ENCODE peak calls at places on chromosomes 4 and X, in ten cellular contexts. One of them, this sample, is unnamed.

GRCh38 chrX:18674417-18674787 is 2.5 kb upstream of the RS1 start:
- DNase-seq in prostate gland: no peak
- DNase-seq in heart right ventricle: peak; percentile 7
- DNase-seq in transverse colon: peak; percentile 25
- DNase-seq in fibroblast of lung: no peak
- DNase-seq in naive thymus-derived CD4-positive, alpha-beta T cell: peak; percentile 5
- DNase-seq in hepatocyte: peak; percentile 19
- DNase-seq in sigmoid colon: peak; percentile 66
- DNase-seq in aorta: no peak
- DNase-seq in ovary: peak; percentile 20
- DNase-seq in this sample: no peak

GRCh38 chrX:46912098-46912672 is at the start of gene JADE3:
- DNase-seq in transverse colon: peak; percentile 79
- DNase-seq in prostate gland: peak; percentile 66
- DNase-seq in aorta: peak; percentile 90
- DNase-seq in ovary: peak; percentile 70
- DNase-seq in fibroblast of lung: peak; percentile 75
- DNase-seq in naive thymus-derived CD4-positive, alpha-beta T cell: peak; percentile 8
- DNase-seq in hepatocyte: peak; percentile 83
- DNase-seq in sigmoid colon: peak; percentile 85
- DNase-seq in heart right ventricle: peak; percentile 73
- DNase-seq in this sample: peak; percentile 61

GRCh38 chr4:61638600-61638999 is 438.5 kb downstream of the ADGRL3 start:
- DNase-seq in transverse colon: no peak
- DNase-seq in fibroblast of lung: peak; percentile 69
- DNase-seq in aorta: no peak
- DNase-seq in ovary: no peak
- DNase-seq in hepatocyte: no peak
- DNase-seq in heart right ventricle: no peak
- DNase-seq in naive thymus-derived CD4-positive, alpha-beta T cell: no peak
- DNase-seq in sigmoid colon: no peak
- DNase-seq in prostate gland: no peak
- DNase-seq in this sample: no peak

GRCh38 chrX:19670321-19670750 is 155.0 kb upstream of the MAP3K15 start:
- DNase-seq in aorta: no peak
- DNase-seq in naive thymus-derived CD4-positive, alpha-beta T cell: no peak
- DNase-seq in transverse colon: no peak
- DNase-seq in hepatocyte: peak; percentile 8
- DNase-seq in ovary: no peak
- DNase-seq in heart right ventricle: no peak
- DNase-seq in prostate gland: no peak
- DNase-seq in fibroblast of lung: no peak
- DNase-seq in sigmoid colon: no peak
- DNase-seq in this sample: peak; percentile 56

GRCh38 chr4:133938061-133938460 is 263.5 kb downstream of the PABPC4L start:
- DNase-seq in heart right ventricle: no peak
- DNase-seq in fibroblast of lung: peak; percentile 4
- DNase-seq in ovary: no peak
- DNase-seq in naive thymus-derived CD4-positive, alpha-beta T cell: no peak
- DNase-seq in transverse colon: no peak
- DNase-seq in prostate gland: no peak
- DNase-seq in aorta: no peak
- DNase-seq in sigmoid colon: no peak
- DNase-seq in hepatocyte: no peak
- DNase-seq in this sample: no peak

GRCh38 chrX:140815868-140816267 is 106.3 kb downstream of the LINC00632 start:
- DNase-seq in naive thymus-derived CD4-positive, alpha-beta T cell: no peak
- DNase-seq in sigmoid colon: no peak
- DNase-seq in prostate gland: no peak
- DNase-seq in transverse colon: no peak
- DNase-seq in heart right ventricle: no peak
- DNase-seq in aorta: no peak
- DNase-seq in fibroblast of lung: peak; percentile 56
- DNase-seq in hepatocyte: peak; percentile 28
- DNase-seq in ovary: no peak
- DNase-seq in this sample: peak; percentile 20

GRCh38 chrX:151151668-151152267 is 24.6 kb upstream of the GPR50 start:
- DNase-seq in heart right ventricle: peak; percentile 6
- DNase-seq in aorta: no peak
- DNase-seq in naive thymus-derived CD4-positive, alpha-beta T cell: no peak
- DNase-seq in hepatocyte: peak; percentile 66
- DNase-seq in fibroblast of lung: peak; percentile 28
- DNase-seq in ovary: no peak
- DNase-seq in sigmoid colon: no peak
- DNase-seq in prostate gland: peak; percentile 15
- DNase-seq in transverse colon: peak; percentile 13
- DNase-seq in this sample: peak; percentile 62

GRCh38 chrX:123072686-123073385 is 111.2 kb upstream of the GRIA3 start:
- DNase-seq in sigmoid colon: no peak
- DNase-seq in fibroblast of lung: no peak
- DNase-seq in ovary: no peak
- DNase-seq in heart right ventricle: no peak
- DNase-seq in prostate gland: no peak
- DNase-seq in aorta: no peak
- DNase-seq in transverse colon: no peak
- DNase-seq in hepatocyte: no peak
- DNase-seq in naive thymus-derived CD4-positive, alpha-beta T cell: no peak
- DNase-seq in this sample: no peak

GRCh38 chr4:73904491-73904890 is 35.3 kb downstream of the CXCL1 start:
- DNase-seq in hepatocyte: no peak
- DNase-seq in fibroblast of lung: peak; percentile 74
- DNase-seq in aorta: no peak
- DNase-seq in naive thymus-derived CD4-positive, alpha-beta T cell: no peak
- DNase-seq in transverse colon: no peak
- DNase-seq in heart right ventricle: no peak
- DNase-seq in prostate gland: no peak
- DNase-seq in sigmoid colon: no peak
- DNase-seq in ovary: no peak
- DNase-seq in this sample: no peak

GRCh38 chrX:17531500-17531899 is 156.5 kb downstream of the NHS start:
- DNase-seq in prostate gland: no peak
- DNase-seq in sigmoid colon: no peak
- DNase-seq in heart right ventricle: no peak
- DNase-seq in aorta: no peak
- DNase-seq in transverse colon: no peak
- DNase-seq in hepatocyte: no peak
- DNase-seq in fibroblast of lung: no peak
- DNase-seq in naive thymus-derived CD4-positive, alpha-beta T cell: no peak
- DNase-seq in ovary: no peak
- DNase-seq in this sample: no peak

DNA sequence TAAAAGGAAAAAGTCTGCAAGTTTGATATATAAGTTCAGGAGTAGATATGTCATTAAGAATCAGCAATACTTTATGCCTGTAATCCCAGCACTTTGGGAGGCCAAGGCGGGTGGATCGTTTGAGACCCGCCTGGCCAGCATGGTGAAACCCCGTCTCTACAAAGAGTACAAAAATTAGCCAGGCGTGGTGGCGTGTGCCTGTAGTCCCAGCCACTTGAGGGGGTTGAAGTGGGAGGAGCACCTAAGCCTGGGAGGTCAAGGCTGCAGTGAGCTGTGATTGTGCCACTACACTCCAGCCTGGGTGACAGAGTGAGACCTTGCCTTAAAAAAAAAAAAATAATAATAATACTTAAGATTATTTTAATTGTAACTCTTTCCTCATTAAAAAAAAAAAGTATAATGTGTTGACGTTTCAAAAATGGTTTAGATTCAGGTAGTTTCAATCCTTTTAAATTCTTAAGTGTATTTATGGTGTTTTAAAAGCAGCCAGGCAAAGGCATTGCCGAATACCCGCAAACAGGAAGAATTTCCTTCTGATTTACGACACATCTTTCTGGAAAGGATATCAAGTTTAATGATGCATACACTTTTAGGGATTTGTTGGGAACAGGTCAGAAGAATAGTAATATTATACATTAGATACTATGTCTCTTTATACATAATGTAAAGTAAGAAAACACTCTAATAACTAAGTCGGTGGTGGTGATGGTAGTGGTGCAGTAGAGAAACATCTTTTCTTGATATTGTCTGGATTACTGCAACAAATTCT is 80.9 kb downstream of the KDM6A start:
- DNase-seq in sigmoid colon: no peak
- DNase-seq in fibroblast of lung: no peak
- DNase-seq in ovary: no peak
- DNase-seq in heart right ventricle: no peak
- DNase-seq in prostate gland: no peak
- DNase-seq in hepatocyte: no peak
- DNase-seq in aorta: no peak
- DNase-seq in naive thymus-derived CD4-positive, alpha-beta T cell: no peak
- DNase-seq in transverse colon: no peak
- DNase-seq in this sample: no peak
- H3K4me3 ChIP-seq in sigmoid colon: no peak overlapping the region
- H3K4me3 ChIP-seq in fibroblast of lung: no peak overlapping the region
- H3K4me3 ChIP-seq in ovary: no peak overlapping the region
- H3K4me3 ChIP-seq in heart right ventricle: no peak overlapping the region
- H3K4me3 ChIP-seq in prostate gland: no peak overlapping the region
- H3K4me3 ChIP-seq in hepatocyte: no peak overlapping the region
- H3K4me3 ChIP-seq in aorta: no peak overlapping the region
- H3K4me3 ChIP-seq in naive thymus-derived CD4-positive, alpha-beta T cell: no peak overlapping the region
- H3K4me3 ChIP-seq in transverse colon: no peak overlapping the region
- H3K4me3 ChIP-seq in this sample: no peak overlapping the region

GRCh38 chr4:137367608-137368007 is 164.7 kb downstream of the PCDH18 start:
- DNase-seq in aorta: no peak
- DNase-seq in fibroblast of lung: peak; percentile 34
- DNase-seq in sigmoid colon: no peak
- DNase-seq in ovary: no peak
- DNase-seq in naive thymus-derived CD4-positive, alpha-beta T cell: no peak
- DNase-seq in hepatocyte: no peak
- DNase-seq in prostate gland: no peak
- DNase-seq in heart right ventricle: no peak
- DNase-seq in transverse colon: no peak
- DNase-seq in this sample: no peak

GRCh38 chr4:137370699-137371098 is 161.6 kb downstream of the PCDH18 start:
- DNase-seq in fibroblast of lung: no peak
- DNase-seq in naive thymus-derived CD4-positive, alpha-beta T cell: no peak
- DNase-seq in prostate gland: no peak
- DNase-seq in sigmoid colon: no peak
- DNase-seq in ovary: no peak
- DNase-seq in heart right ventricle: no peak
- DNase-seq in aorta: no peak
- DNase-seq in hepatocyte: no peak
- DNase-seq in transverse colon: no peak
- DNase-seq in this sample: peak; percentile 57

GRCh38 chr4:137375111-137375850 is 157.0 kb downstream of the PCDH18 start:
- DNase-seq in naive thymus-derived CD4-positive, alpha-beta T cell: no peak
- DNase-seq in heart right ventricle: no peak
- DNase-seq in sigmoid colon: no peak
- DNase-seq in aorta: no peak
- DNase-seq in fibroblast of lung: no peak
- DNase-seq in hepatocyte: no peak
- DNase-seq in prostate gland: no peak
- DNase-seq in ovary: no peak
- DNase-seq in transverse colon: no peak
- DNase-seq in this sample: no peak

GRCh38 chr4:137370206-137370633 is 162.1 kb downstream of the PCDH18 start:
- DNase-seq in naive thymus-derived CD4-positive, alpha-beta T cell: no peak
- DNase-seq in heart right ventricle: no peak
- DNase-seq in fibroblast of lung: peak; percentile 79
- DNase-seq in hepatocyte: peak; percentile 23
- DNase-seq in ovary: no peak
- DNase-seq in transverse colon: no peak
- DNase-seq in sigmoid colon: no peak
- DNase-seq in prostate gland: no peak
- DNase-seq in aorta: no peak
- DNase-seq in this sample: peak; percentile 52
- H3K4me1 ChIP-seq in naive thymus-derived CD4-positive, alpha-beta T cell: no peaks in the 10 kb centered on the region
- H3K4me1 ChIP-seq in heart right ventricle: peaks cover 9% of the 10 kb centered on the region
- H3K4me1 ChIP-seq in fibroblast of lung: peaks cover 6% of the 10 kb centered on the region
- H3K4me1 ChIP-seq in hepatocyte: peaks cover 6% of the 10 kb centered on the region
- H3K4me1 ChIP-seq in ovary: no peaks in the 10 kb centered on the region
- H3K4me1 ChIP-seq in transverse colon: no peaks in the 10 kb centered on the region
- H3K4me1 ChIP-seq in sigmoid colon: no peaks in the 10 kb centered on the region
- H3K4me1 ChIP-seq in prostate gland: no peaks in the 10 kb centered on the region
- H3K4me1 ChIP-seq in aorta: peaks cover 8% of the 10 kb centered on the region
- H3K4me1 ChIP-seq in this sample: peaks cover 13% of the 10 kb centered on the region

DNA sequence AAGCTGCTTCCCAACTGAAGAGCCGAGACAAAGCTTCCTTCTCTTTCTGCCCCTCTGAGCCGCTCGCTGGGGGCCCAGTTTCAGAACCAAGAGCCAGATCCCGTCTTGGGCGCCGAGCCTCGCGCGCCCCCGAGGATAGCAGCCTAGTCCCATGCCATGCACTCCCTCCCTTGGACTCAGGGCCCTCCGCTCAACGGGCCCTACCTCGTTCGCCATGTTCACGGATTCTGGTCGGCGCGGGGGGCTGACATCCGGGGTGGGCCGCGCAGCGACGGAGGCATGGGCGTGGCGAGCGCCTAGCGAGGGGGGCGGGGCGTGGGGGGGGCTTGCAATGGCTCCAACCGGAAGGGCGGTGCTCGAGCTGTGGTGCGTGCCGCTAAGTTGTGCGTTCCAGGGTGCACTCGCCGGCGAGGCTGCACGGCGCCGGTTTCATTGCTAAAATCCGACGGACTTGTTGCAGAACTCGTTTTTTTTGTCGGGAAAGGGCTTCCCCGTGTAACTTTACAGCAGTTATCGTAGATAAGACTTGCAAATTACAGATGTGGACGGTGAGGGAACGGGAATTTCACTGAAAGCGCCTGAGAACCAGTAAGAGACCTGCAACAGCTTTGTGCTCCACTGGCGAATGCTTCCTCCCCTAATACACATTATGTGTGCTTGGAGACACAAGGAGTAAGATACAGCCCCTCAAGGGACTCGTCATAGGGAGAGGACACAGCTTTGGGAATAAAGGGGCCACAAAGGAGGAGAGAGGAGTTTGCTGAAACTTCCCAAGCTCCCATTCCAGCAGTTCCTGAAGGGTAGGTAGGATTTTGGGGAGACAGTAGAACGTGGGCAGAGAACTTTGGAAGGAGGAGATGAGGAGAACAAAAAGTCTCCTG is at the start of gene ADH5:
- DNase-seq in heart right ventricle: peak; percentile 90
- DNase-seq in aorta: peak; percentile 97
- DNase-seq in prostate gland: peak; percentile 88
- DNase-seq in ovary: peak; percentile 88
- DNase-seq in fibroblast of lung: peak; percentile 85
- DNase-seq in sigmoid colon: peak; percentile 96
- DNase-seq in naive thymus-derived CD4-positive, alpha-beta T cell: peak; percentile 75
- DNase-seq in transverse colon: peak; percentile 92
- DNase-seq in hepatocyte: peak; percentile 94
- DNase-seq in this sample: peak; percentile 89
- H3K27ac ChIP-seq in heart right ventricle: peak within 1 kb of the TSS; percentile 94
- H3K27ac ChIP-seq in aorta: peak within 1 kb of the TSS; percentile 95
- H3K27ac ChIP-seq in prostate gland: peak within 1 kb of the TSS; percentile 96
- H3K27ac ChIP-seq in ovary: peak within 1 kb of the TSS; percentile 77
- H3K27ac ChIP-seq in fibroblast of lung: peak within 1 kb of the TSS; percentile 94
- H3K27ac ChIP-seq in sigmoid colon: peak within 1 kb of the TSS; percentile 98
- H3K27ac ChIP-seq in naive thymus-derived CD4-positive, alpha-beta T cell: peak within 1 kb of the TSS; percentile 85
- H3K27ac ChIP-seq in transverse colon: peak within 1 kb of the TSS; percentile 98
- H3K27ac ChIP-seq in hepatocyte: peak within 1 kb of the TSS; percentile 94
- H3K27ac ChIP-seq in this sample: peak within 1 kb of the TSS; percentile 81

DNA sequence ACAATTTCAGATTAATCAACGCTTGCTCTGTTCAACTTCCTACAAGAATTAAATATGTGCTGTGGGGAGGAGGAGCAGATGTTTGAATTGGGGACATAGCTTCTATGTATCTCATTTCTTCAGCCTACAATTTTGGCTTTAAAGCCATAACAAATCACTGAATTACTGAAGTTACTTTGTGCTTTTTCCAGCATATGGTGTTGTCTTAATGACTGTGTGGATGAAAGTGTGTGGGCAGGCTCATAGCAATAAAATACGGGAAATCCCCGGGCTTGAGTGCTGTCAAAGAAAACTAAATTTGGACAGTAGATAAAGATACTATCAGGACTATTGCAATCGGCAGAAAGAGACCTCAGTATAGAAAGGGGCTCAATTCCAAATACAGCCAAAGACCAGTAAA is 874 bp downstream of the TLR7 start:
- DNase-seq in hepatocyte: no peak
- DNase-seq in transverse colon: no peak
- DNase-seq in ovary: no peak
- DNase-seq in fibroblast of lung: no peak
- DNase-seq in heart right ventricle: no peak
- DNase-seq in aorta: no peak
- DNase-seq in naive thymus-derived CD4-positive, alpha-beta T cell: no peak
- DNase-seq in prostate gland: no peak
- DNase-seq in sigmoid colon: no peak
- DNase-seq in this sample: no peak
- H3K4me3 ChIP-seq in hepatocyte: no peak overlapping the region
- H3K4me3 ChIP-seq in transverse colon: no peak overlapping the region
- H3K4me3 ChIP-seq in ovary: no peak overlapping the region
- H3K4me3 ChIP-seq in fibroblast of lung: no peak overlapping the region
- H3K4me3 ChIP-seq in heart right ventricle: no peak overlapping the region
- H3K4me3 ChIP-seq in aorta: no peak overlapping the region
- H3K4me3 ChIP-seq in naive thymus-derived CD4-positive, alpha-beta T cell: no peak overlapping the region
- H3K4me3 ChIP-seq in prostate gland: no peak overlapping the region
- H3K4me3 ChIP-seq in sigmoid colon: no peak overlapping the region
- H3K4me3 ChIP-seq in this sample: no peak overlapping the region